ENCODE peak calls at places on chromosome 17, in seven cellular contexts. T is RPMI7951; M is activated T-helper 9 cell treated with anti-CD3 and anti-CD28 coated beads, Interleukin-2, amount 50 U/mL, for 16 hours; W is CD8-positive, alpha-beta T cell; E is endothelial cell; R is aorta; K is T-helper 1 cell. Z is an unnamed sample.

GRCh38 chr17:34850964-34851363 is 110.3 kb downstream of the CCT6B start:
- DNase-seq in T (no peak), M (no peak), W (no peak), E (no peak), R (no peak), K (no peak), Z (no peak)

GRCh38 chr17:62165378-62165722 is 100.3 kb upstream of the MED13 start:
- DNase-seq in T (no peak), M (no peak), W (no peak), E (no peak), R (no peak), K (no peak), Z (peak)

GRCh38 chr17:4950757-4951204 is at the start of gene ENO3:
- DNase-seq in T (no peak), M (no peak), W (no peak), E (no peak), R (no peak), K (no peak), Z (no peak)

GRCh38 chr17:17684901-17685774 is 3.9 kb downstream of the RAI1 start:
- DNase-seq in T (no peak), M (no peak), W (no peak), E (no peak), R (no peak), K (no peak), Z (no peak)

GRCh38 chr17:2892305-2892971 is 96.2 kb downstream of the RAP1GAP2 start:
- DNase-seq in T (peak), M (no peak), W (no peak), E (no peak), R (no peak), K (no peak), Z (no peak)

GRCh38 chr17:58083491-58084316 is 485 bp downstream of the DYNLL2 start:
- DNase-seq in T (peak), M (peak), W (peak), E (peak), R (peak), K (peak), Z (peak)

GRCh38 chr17:3576970-3577369 is 19.4 kb upstream of the TRPV3 start:
- DNase-seq in T (no peak), M (no peak), W (no peak), E (no peak), R (no peak), K (no peak), Z (no peak)

GRCh38 chr17:45953561-45953960 is 45.5 kb upstream of the STH start:
- DNase-seq in T (no peak), M (no peak), W (no peak), E (no peak), R (peak), K (no peak), Z (no peak)

Z was measured in HuH-7.